ENCODE peak calls at places on chromosomes 7 and 10, in eight cellular contexts. Z is thyroid gland, A is sigmoid colon, O is IMR-90, F is esophagus squamous epithelium, I is spleen, M is A549, C is adrenal gland. S is an unnamed sample.

GRCh38 chr7:268991-269390 is 21.0 kb upstream of the FOXL3 start:
- DNase-seq in Z (no peak), A (no peak), O (no peak), F (no peak), I (no peak), M (no peak), C (peak), S (no peak)

GRCh38 chr10:73439055-73439454 is 5.7 kb upstream of the MSS51 start:
- DNase-seq in Z (no peak), A (no peak), O (peak), F (no peak), I (no peak), M (no peak), C (no peak), S (no peak)

GRCh38 chr7:16223963-16224707 is 197.2 kb downstream of the CRPPA start:
- DNase-seq in Z (no peak), A (no peak), O (no peak), F (no peak), I (no peak), M (no peak), C (no peak), S (no peak)

GRCh38 chr10:88377510-88377909 is 205.6 kb downstream of the RNLS start:
- DNase-seq in Z (no peak), A (no peak), O (peak), F (no peak), I (no peak), M (no peak), C (no peak), S (no peak)

GRCh38 chr7:116802784-116803183 is 59.6 kb upstream of the CAPZA2 start:
- DNase-seq in Z (peak), A (no peak), O (peak), F (no peak), I (no peak), M (peak), C (no peak), S (peak)

GRCh38 chr7:2123360-2123759 is 109.4 kb downstream of the MAD1L1 start:
- DNase-seq in Z (no peak), A (no peak), O (no peak), F (no peak), I (no peak), M (no peak), C (no peak), S (no peak)

GRCh38 chr7:37322831-37323230 is 125.8 kb downstream of the ELMO1 start:
- DNase-seq in Z (no peak), A (no peak), O (no peak), F (no peak), I (no peak), M (no peak), C (no peak), S (no peak)

GRCh38 chr10:26969145-26969926 is 108.6 kb upstream of the ABI1 start:
- DNase-seq in Z (no peak), A (no peak), O (no peak), F (no peak), I (no peak), M (no peak), C (no peak), S (no peak)

GRCh38 chr7:55567495-55568070 is 4.7 kb downstream of the VOPP1 start:
- DNase-seq in Z (peak), A (no peak), O (no peak), F (no peak), I (no peak), M (no peak), C (no peak), S (no peak)

GRCh38 chr10:72832701-72833100 is 60.8 kb upstream of the OIT3 start:
- DNase-seq in Z (no peak), A (no peak), O (peak), F (no peak), I (no peak), M (no peak), C (no peak), S (no peak)

GRCh38 chr10:84185526-84186175 is 8.7 kb upstream of the CDHR1 start:
- DNase-seq in Z (no peak), A (no peak), O (no peak), F (no peak), I (peak), M (no peak), C (no peak), S (no peak)

GRCh38 chr10:21194510-21194993 is 297.4 kb upstream of the NEBL start:
- DNase-seq in Z (peak), A (no peak), O (no peak), F (no peak), I (no peak), M (peak), C (no peak), S (no peak)

GRCh38 chr7:129166745-129167144 is 21.7 kb upstream of the SMO start:
- DNase-seq in Z (no peak), A (no peak), O (no peak), F (no peak), I (no peak), M (no peak), C (no peak), S (no peak)
- TF ChIP-seq POLR2A in Z (no peak), A (no peak), O (no peak), F (no peak), I (no peak), M (no peak), C (no peak), S (no peak)

GRCh38 chr10:119815671-119816070 is 57.0 kb downstream of the MCMBP start:
- DNase-seq in Z (no peak), A (no peak), O (no peak), F (no peak), I (no peak), M (no peak), C (no peak), S (no peak)

GRCh38 chr10:119817991-119818888 is 54.4 kb downstream of the MCMBP start:
- DNase-seq in Z (peak), A (peak), O (peak), F (no peak), I (peak), M (no peak), C (peak), S (peak)

GRCh38 chr10:119821172-119821571 is 51.5 kb downstream of the MCMBP start:
- DNase-seq in Z (no peak), A (no peak), O (no peak), F (no peak), I (no peak), M (no peak), C (no peak), S (no peak)

GRCh38 chr10:119824299-119824698 is 48.3 kb downstream of the MCMBP start:
- DNase-seq in Z (no peak), A (no peak), O (no peak), F (no peak), I (no peak), M (no peak), C (no peak), S (no peak)

DNA sequence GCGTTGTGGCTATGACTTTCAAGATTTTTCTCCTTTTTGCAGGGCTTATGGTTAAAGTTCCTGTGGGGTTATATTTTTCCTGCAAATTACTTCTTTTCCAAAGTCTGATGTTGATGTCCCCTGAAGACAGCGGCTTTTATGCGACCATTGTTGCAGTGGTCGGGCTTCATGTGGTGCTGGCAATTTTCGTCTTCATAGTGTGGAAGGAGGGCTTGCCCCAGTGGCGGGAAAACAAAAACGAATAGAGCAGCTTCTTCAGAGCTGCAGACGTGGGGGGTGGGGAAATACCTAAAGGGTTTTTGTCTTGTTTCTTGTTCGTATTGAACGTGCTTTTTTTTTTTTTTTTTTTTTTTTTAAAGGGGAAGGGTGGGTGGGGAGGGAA is 53.8 kb downstream of the MCMBP start:
- DNase-seq in Z (no peak), A (no peak), O (no peak), F (no peak), I (no peak), M (no peak), C (no peak), S (peak)
- TF ChIP-seq POLR2A in Z (no peak), A (no peak), O (no peak), F (no peak), I (no peak), M (no peak), C (no peak), S (no peak)

DNA sequence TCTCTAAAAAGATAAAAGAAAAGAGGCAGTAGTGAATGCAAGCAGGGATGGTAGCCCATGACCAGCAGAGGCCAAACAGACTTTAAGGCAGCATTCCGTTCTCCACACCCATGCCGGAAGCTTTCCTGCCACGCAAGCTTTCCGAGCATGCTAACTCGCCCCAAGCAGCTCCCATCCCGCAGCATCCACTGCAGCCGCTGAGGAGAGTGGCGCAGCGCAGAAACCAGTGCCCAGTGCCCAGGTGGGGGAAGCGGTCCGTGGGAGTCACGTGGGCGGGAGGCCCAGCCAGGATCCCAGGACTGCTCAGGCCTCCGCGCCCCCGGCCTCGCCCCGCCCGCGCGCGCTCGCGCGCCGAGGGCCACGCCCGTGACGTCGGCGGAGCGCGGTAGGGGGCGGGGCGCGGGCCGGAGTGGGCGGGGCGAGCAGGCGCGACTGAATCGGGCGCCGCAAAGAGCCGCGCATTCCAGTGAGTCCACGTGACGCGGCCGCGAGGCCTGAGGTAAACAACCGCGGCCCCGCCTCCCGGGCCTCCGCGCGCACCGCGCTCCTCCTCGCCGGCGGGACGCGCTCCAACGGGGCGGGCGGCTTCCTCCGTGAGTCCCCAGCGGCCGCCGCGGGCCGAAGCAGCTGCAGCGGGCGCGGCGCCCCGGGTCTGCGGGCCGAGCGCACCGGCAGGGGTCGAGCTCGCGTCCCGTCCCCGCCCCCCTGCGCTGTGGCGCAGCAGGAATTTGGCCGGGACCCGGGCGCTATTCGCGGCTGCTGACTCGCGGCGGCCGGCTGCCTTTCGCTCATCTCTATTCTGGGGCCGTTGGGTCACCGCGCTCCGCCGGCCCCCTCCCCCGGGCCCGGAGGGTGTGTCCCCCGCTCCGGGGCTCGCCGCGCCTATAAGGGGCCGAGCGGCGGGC is at the start of gene OTUD1:
- DNase-seq in Z (peak), A (peak), O (peak), F (peak), I (peak), M (peak), C (peak), S (peak)
- TF ChIP-seq POLR2A in Z (peak), A (no peak), O (peak), F (peak), I (peak), M (peak), C (peak), S (no peak)

GRCh38 chr7:29480934-29481625 is 82.6 kb upstream of the PRR15 start:
- DNase-seq in Z (no peak), A (no peak), O (no peak), F (no peak), I (no peak), M (no peak), C (no peak), S (no peak)

GRCh38 chr7:29478687-29479086 is 84.9 kb upstream of the PRR15 start:
- DNase-seq in Z (no peak), A (no peak), O (no peak), F (no peak), I (no peak), M (no peak), C (no peak), S (no peak)

GRCh38 chr7:29482056-29482455 is 81.6 kb upstream of the PRR15 start:
- DNase-seq in Z (no peak), A (no peak), O (no peak), F (no peak), I (no peak), M (no peak), C (no peak), S (no peak)

GRCh38 chr7:29479606-29480200 is 83.9 kb upstream of the PRR15 start:
- DNase-seq in Z (no peak), A (peak), O (no peak), F (no peak), I (no peak), M (no peak), C (peak), S (peak)

DNA sequence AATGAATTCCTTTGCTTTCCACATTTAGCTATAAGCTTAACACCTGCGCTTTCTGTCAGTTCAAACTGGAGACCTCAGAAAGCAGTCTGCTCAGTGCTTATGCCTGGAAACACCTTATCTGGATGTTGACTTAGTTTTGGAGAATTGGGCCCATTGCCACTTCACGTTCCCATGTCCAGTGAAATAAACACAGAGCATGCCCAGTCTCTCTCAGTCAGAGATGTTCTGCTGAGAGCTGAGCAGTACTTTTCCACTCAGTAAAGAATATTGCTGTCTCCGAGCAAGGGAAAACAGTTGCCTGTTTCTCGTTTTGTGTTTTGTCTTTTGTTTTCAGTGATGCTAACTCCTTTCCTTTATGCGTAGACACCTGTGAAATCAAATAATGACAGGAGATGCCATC is 83.2 kb upstream of the PRR15 start:
- DNase-seq in Z (peak), A (peak), O (no peak), F (no peak), I (no peak), M (no peak), C (no peak), S (peak)
- TF ChIP-seq POLR2A in Z (peak), A (no peak), O (no peak), F (no peak), I (no peak), M (no peak), C (no peak), S (no peak)

DNA sequence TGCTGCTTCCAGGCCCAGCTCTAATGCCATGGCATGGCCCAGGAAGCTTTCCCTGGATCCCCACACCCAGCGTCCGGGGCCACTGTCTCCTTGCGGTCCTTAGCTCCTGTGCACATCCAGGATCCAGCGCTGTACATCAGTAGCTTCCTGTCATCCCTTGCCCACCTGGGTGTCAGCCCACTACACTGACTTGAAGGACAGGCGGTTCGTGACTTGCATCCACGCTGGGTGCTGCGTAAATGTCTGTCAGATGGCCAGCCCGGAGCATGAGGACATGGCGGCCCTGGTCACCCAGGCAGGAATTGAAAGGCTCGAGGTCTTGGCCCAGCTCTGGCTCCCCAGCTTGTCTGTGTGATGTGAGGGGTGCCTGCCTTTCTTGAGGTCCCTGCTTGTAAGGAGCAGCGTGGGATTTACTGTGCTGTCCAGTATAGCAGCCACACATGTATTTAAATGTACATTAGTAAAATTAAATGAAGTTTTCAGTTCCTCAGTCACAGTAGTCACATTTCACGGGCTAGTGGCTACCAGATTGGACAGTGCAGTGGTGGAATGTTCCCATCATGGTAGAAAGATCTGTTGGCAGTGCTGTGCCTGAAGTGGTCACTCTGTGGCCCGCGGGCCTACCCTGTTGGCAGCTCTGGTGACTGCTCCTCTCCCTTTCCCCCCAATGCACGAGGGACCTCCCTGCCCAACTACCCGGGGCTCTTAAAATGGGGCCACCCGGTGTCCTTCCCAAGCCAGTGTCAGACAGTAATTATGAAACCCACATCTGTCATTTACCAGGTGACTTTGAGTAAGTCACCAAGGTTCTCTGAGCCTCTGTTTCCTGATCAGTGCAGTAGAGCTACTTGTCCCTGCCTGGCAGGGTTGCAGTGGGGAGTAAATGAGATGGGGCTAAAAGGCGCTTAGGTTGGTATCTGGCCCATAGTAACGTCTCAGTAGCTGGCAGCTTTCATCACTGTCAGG is 97.8 kb upstream of the PPIF start:
- DNase-seq in Z (no peak), A (no peak), O (no peak), F (no peak), I (no peak), M (no peak), C (no peak), S (no peak)
- TF ChIP-seq POLR2A in Z (no peak), A (no peak), O (no peak), F (no peak), I (no peak), M (no peak), C (no peak), S (no peak)

GRCh38 chr7:101217388-101218235 is at the start of the genes PLOD3 and ZNHIT1:
- DNase-seq in Z (peak), A (peak), O (peak), F (peak), I (peak), M (peak), C (peak), S (peak)
- TF ChIP-seq POLR2A in Z (peak), A (no peak), O (peak), F (peak), I (no peak), M (peak), C (peak), S (no peak)

S was measured in testis.